ENCODE peak calls at places on chromosomes 2 and 18, in four cellular contexts. L is lower lobe of right lung, R is neuronal stem cell, P is PC-3. E is an unnamed sample.

GRCh38 chr2:18988557-18989232 is 369.7 kb downstream of the OSR1 start:
- DNase-seq in L (no peak), R (peak), P (no peak), E (no peak)

GRCh38 chr2:162233197-162233596 is 10.0 kb downstream of the FAP start:
- DNase-seq in L (no peak), R (no peak), P (no peak), E (no peak)

GRCh38 chr2:136363470-136363869 is 245.5 kb upstream of the CXCR4 start:
- DNase-seq in L (no peak), R (no peak), P (no peak), E (no peak)

GRCh38 chr18:59376351-59376935 is 17.4 kb upstream of the LMAN1 start:
- DNase-seq in L (no peak), R (peak), P (peak), E (no peak)

GRCh38 chr2:24360050-24360962 is at the start of gene ITSN2:
- DNase-seq in L (peak), R (peak), P (peak), E (peak)

GRCh38 chr18:9508446-9509025 is 33.2 kb downstream of the RALBP1 start:
- DNase-seq in L (no peak), R (no peak), P (no peak), E (no peak)

GRCh38 chr18:36419913-36420531 is 122.5 kb downstream of the FHOD3 start:
- DNase-seq in L (no peak), R (no peak), P (peak), E (no peak)

GRCh38 chr2:11980809-11981208 is 234.4 kb downstream of the LPIN1 start:
- DNase-seq in L (no peak), R (no peak), P (no peak), E (no peak)

GRCh38 chr18:24793742-24794141 is 333.3 kb downstream of the HRH4 start:
- DNase-seq in L (no peak), R (no peak), P (no peak), E (no peak)

GRCh38 chr2:102240640-102241370 is 54.0 kb downstream of the IL1RL2 start:
- DNase-seq in L (peak), R (peak), P (peak), E (peak)

GRCh38 chr2:123419976-123420375 is 605.1 kb upstream of the CNTNAP5 start:
- DNase-seq in L (no peak), R (no peak), P (no peak), E (no peak)

GRCh38 chr2:71935291-71935848 is 212.3 kb downstream of the CYP26B1 start:
- DNase-seq in L (no peak), R (no peak), P (no peak), E (peak)

GRCh38 chr18:43961713-43962112 is 684.4 kb upstream of the SYT4 start:
- DNase-seq in L (no peak), R (no peak), P (peak), E (no peak)

GRCh38 chr2:65710356-65710755 is 278.0 kb upstream of the SPRED2 start:
- DNase-seq in L (no peak), R (no peak), P (no peak), E (no peak)

GRCh38 chr2:233671290-233672161 is at the start of gene UGT1A9:
- DNase-seq in L (no peak), R (no peak), P (no peak), E (no peak)

GRCh38 chr2:49028101-49028500 is 126.2 kb downstream of the FSHR start:
- DNase-seq in L (no peak), R (no peak), P (no peak), E (no peak)

GRCh38 chr18:10252494-10252893 is 201.9 kb upstream of the APCDD1 start:
- DNase-seq in L (no peak), R (no peak), P (no peak), E (no peak)

GRCh38 chr2:25302758-25303436 is 38.8 kb downstream of the DNMT3A start:
- DNase-seq in L (no peak), R (no peak), P (no peak), E (no peak)

GRCh38 chr18:51048190-51048589 is 18.2 kb downstream of the SMAD4 start:
- DNase-seq in L (no peak), R (no peak), P (no peak), E (no peak)

GRCh38 chr2:240946046-240946445 is 39.9 kb downstream of the CROCC2 start:
- DNase-seq in L (no peak), R (no peak), P (no peak), E (no peak)

GRCh38 chr2:44945676-44946427 is 4.3 kb downstream of the SIX3 start:
- DNase-seq in L (no peak), R (no peak), P (no peak), E (no peak)

GRCh38 chr2:72181616-72182015 is 34.0 kb upstream of the CYP26B1 start:
- DNase-seq in L (no peak), R (no peak), P (no peak), E (no peak)

GRCh38 chr2:56749152-56749752 is 565.5 kb downstream of the CCDC85A start:
- DNase-seq in L (no peak), R (peak), P (peak), E (no peak)

GRCh38 chr2:181628590-181629585 is 28.0 kb downstream of the CERKL start:
- DNase-seq in L (no peak), R (no peak), P (no peak), E (no peak)

GRCh38 chr2:200856806-200857205 is 7.7 kb downstream of the CLK1 start:
- DNase-seq in L (no peak), R (no peak), P (no peak), E (no peak)

GRCh38 chr2:148614332-148615049 is 30.1 kb upstream of the EPC2 start:
- DNase-seq in L (peak), R (no peak), P (peak), E (no peak)

GRCh38 chr2:20423847-20424246 is 23.0 kb upstream of the RHOB start:
- DNase-seq in L (no peak), R (no peak), P (no peak), E (no peak)

GRCh38 chr2:23283653-23284052 is 101.3 kb upstream of the KLHL29 start:
- DNase-seq in L (no peak), R (no peak), P (peak), E (no peak)

GRCh38 chr2:81481994-81482368 is 1177.4 kb upstream of the LRRTM1 start:
- DNase-seq in L (no peak), R (no peak), P (no peak), E (no peak)

GRCh38 chr2:11344956-11345671 is 678 bp upstream of the ROCK2 start:
- DNase-seq in L (peak), R (peak), P (peak), E (no peak)

GRCh38 chr2:19532797-19533196 is 174.4 kb upstream of the OSR1 start:
- DNase-seq in L (no peak), R (no peak), P (no peak), E (no peak)

DNA sequence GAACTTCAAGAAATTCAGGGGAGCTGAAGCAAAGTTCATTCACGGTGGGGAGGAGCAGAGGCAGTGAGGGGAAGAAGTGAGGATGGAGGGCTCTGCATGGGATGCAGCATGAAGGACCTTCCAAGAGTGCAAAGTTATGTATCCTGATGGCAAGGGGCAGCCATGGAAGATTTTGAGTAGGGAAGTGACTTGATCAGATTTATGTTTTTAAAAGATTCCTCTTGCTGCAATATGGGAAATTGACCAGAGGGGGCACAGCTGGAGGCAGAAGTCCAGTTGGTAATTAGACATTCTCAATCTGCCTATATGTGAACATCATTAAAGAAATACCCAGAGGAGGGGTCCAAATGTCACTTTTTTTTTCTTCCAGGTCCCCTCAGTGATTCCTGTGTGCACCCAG is 21.5 kb upstream of the ANXA4 start:
- DNase-seq in L (no peak), R (no peak), P (peak), E (no peak)
- H3K27ac ChIP-seq in L (no peak), R (no peak), P (no peak), E (no peak)

GRCh38 chr18:63451774-63452173 is 25.0 kb upstream of the SERPINB5 start:
- DNase-seq in L (no peak), R (no peak), P (peak), E (no peak)
- H3K27ac ChIP-seq in L (no peak), R (no peak), P (peak), E (no peak)

DNA sequence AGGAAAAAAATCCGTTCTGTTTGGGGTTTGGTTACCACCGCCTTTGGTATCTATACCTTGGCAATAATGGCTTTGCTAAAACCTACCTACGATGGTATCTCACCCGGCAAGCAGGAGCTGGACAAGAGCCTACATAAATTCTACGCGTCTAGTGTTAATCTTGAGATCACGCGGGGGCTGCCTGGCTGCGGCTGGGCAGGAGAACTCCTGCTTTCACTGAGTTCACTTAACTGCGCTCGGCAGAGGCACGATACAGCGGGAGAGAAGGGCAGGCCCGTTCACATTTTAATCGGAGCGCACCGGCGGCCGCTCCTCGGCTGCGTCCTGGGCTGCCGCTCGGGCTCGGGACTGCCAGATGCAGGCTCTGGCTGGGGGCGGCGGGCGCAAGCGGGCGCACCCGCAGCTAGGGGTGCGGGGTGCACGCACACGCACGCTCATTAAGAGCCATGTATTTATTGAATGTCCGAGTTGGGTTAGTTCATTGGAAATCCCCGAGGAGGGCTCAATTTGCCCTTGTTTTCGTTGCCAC is 1.7 kb upstream of the POU3F3 start:
- DNase-seq in L (no peak), R (no peak), P (no peak), E (no peak)
- H3K27ac ChIP-seq in L (no peak), R (peak), P (no peak), E (peak)

GRCh38 chr2:150621800-150622199 is 134.3 kb upstream of the RND3 start:
- DNase-seq in L (no peak), R (no peak), P (peak), E (no peak)

GRCh38 chr2:150620860-150621259 is 133.4 kb upstream of the RND3 start:
- DNase-seq in L (no peak), R (no peak), P (peak), E (no peak)

GRCh38 chr2:150618215-150618905 is 130.9 kb upstream of the RND3 start:
- DNase-seq in L (no peak), R (no peak), P (no peak), E (no peak)

GRCh38 chr2:150620371-150620770 is 132.9 kb upstream of the RND3 start:
- DNase-seq in L (no peak), R (no peak), P (no peak), E (no peak)

GRCh38 chr2:150619607-150620330 is 132.3 kb upstream of the RND3 start:
- DNase-seq in L (no peak), R (no peak), P (peak), E (no peak)
- H3K27ac ChIP-seq in L (no peak), R (no peak), P (peak), E (no peak)

GRCh38 chr18:57649536-57650495 is 28.2 kb upstream of the NARS1 start:
- DNase-seq in L (no peak), R (no peak), P (peak), E (no peak)
- H3K27ac ChIP-seq in L (no peak), R (no peak), P (peak), E (no peak)

DNA sequence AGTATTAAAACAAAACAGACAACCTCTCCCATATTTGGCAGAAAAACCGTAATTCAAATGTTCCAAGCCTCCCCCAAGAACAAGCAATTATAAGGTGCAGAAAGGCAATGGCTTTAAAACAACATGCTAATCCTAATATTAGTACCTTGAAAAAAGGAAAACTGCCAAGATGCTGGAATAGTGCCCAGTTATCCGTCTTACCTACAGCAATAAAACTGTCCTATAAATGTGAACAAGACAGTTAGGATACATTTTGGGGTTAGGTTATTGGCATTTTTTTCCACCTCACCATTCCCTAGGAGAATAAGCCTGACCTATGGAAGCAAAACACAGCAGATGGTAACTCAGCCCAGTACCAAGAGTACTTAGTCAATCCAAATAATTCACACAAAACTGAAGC is 83.2 kb downstream of the TCF4 start:
- DNase-seq in L (no peak), R (no peak), P (peak), E (no peak)
- H3K27ac ChIP-seq in L (no peak), R (no peak), P (no peak), E (no peak)

GRCh38 chr2:16244966-16245320 is 304.6 kb downstream of the MYCN start:
- DNase-seq in L (no peak), R (no peak), P (no peak), E (no peak)

GRCh38 chr2:16243411-16243996 is 303.2 kb downstream of the MYCN start:
- DNase-seq in L (no peak), R (no peak), P (no peak), E (no peak)

GRCh38 chr2:16245481-16246054 is 305.2 kb downstream of the MYCN start:
- DNase-seq in L (no peak), R (no peak), P (no peak), E (no peak)

GRCh38 chr2:16242906-16243305 is 302.6 kb downstream of the MYCN start:
- DNase-seq in L (no peak), R (no peak), P (no peak), E (no peak)

DNA sequence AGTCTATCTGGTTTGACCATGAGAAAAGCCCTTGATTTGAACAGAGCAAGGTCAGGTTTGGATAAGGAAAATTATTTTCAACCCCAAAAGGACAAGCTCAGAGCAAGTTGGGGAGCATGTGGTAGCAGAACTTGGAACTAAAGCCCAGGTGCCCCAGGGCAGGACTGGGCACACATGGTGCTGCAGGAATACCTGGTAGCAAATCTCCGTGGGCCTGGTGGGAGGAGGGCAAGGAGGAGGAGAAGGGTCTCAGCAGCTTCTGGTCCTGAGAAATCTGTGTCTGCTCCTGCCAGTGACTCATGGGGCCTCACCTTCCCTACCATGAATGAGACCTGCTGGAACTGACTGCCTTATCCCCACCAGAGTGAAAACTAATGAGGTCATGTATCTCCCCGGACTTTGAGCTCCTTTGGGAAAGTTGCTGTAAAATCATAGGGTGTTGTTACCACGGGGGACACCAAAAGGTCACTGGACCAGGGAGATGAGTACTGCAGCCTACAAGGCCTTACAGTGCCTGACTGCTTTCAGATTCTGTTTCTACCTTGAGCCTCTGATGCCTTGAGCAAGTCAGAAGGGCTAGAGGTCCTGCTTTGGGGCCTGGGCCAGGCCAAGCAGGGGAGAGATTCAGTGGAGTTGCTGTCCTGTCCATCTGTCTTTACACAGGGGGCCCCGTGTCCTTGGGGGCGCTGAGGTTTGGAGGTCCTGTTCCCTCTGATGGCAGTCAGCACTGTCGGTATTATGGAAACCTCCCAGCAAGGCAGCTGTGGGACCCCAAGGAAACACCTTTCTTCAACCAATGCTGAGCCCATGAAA is 304.0 kb downstream of the MYCN start:
- DNase-seq in L (no peak), R (no peak), P (no peak), E (no peak)
- H3K27ac ChIP-seq in L (no peak), R (no peak), P (no peak), E (no peak)

GRCh38 chr2:109195193-109196045 is 66.4 kb downstream of the SH3RF3 start:
- DNase-seq in L (no peak), R (no peak), P (no peak), E (no peak)

GRCh38 chr2:109197491-109198480 is 68.8 kb downstream of the SH3RF3 start:
- DNase-seq in L (no peak), R (no peak), P (no peak), E (no peak)

GRCh38 chr2:109199790-109200189 is 70.8 kb downstream of the SH3RF3 start:
- DNase-seq in L (no peak), R (no peak), P (no peak), E (no peak)

GRCh38 chr2:109193807-109194702 is 65.0 kb downstream of the SH3RF3 start:
- DNase-seq in L (no peak), R (no peak), P (no peak), E (no peak)

DNA sequence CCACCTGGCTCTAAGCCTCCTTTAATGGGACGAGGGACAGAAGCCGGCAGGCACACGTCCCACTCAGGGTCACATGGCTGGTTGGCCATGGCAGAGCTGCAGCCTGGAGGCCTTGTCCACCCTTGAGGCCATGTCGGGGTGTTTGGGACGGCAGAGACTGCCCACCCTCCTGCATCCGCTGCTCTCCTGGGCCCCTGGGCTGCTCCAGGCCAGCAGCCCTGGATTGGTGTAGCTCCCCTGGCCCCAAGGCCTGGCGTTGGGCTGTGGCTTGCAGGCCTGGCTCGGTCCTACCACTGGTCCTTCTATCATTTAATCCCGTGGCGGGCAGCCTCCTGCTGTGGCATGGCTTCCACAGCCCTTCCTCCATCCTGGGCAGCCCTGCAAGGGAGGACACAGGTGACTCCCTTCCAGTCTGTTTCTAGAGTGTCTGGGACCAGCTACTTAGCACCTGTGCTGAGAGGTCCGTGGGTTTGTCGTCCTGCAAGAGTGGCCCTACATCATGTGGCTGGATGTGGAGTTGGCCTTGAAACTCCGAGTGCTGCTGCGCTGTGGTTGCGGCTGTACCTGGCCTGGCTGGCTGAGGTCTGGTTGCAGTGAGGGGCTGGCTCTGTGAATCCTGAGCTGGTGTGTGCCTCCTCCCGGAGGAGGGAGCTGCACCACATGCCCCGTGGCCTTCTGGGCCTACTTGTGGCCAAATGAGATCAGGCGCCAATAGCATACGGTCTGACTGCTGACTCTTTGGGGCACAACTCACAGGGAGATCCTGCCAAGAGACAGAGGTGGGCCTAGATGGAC is 67.3 kb downstream of the SH3RF3 start:
- DNase-seq in L (no peak), R (no peak), P (no peak), E (no peak)
- H3K27ac ChIP-seq in L (no peak), R (no peak), P (no peak), E (no peak)

DNA sequence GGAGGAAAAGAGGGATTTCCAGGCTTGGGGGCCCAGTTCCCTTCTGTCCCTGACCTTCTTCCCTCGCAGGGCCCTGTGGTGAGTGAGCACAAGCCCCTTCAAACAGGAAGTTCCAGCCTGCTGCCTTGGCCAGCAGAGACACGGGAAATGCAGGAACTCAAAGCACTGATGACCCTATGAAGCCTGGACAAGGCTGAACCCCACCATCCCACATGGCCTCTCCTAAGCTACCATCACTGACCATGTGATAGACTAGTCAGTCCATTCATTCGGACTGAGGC is 196.4 kb downstream of the TNS1 start:
- DNase-seq in L (no peak), R (no peak), P (no peak), E (no peak)
- H3K27ac ChIP-seq in L (peak), R (no peak), P (no peak), E (no peak)

DNA sequence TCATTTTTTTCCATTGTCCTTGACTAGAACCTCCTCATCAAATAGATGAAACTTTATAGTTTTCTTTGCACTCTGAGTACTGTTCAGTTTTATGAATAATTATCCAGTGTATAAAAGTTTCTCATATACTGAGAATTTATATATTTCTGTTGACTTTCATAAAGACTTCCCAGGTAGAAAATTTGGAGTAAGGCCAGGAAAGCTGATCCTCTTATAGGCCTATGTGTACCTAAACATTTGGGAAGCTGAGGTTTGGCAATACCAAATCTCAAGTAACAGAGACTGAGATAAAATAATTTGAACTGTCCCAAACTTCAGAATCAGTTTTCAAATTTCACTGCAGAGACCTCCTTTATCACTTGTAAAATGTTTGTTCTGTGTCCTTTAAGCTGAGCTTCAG is 43.4 kb downstream of the CCDC102B start:
- DNase-seq in L (no peak), R (no peak), P (peak), E (no peak)
- H3K27ac ChIP-seq in L (peak), R (no peak), P (peak), E (no peak)

E was measured in dorsolateral prefrontal cortex.